ENCODE peak calls at places on chromosomes 1 and 21, in five cellular contexts. O, H, B, S and G are unnamed samples.

GRCh38 chr1:234538930-234539649 is 60.1 kb upstream of the TARBP1 start:
- DNase-seq in O (no peak), H (no peak), B (no peak), S (no peak), G (no peak)

GRCh38 chr21:16533692-16534407 is 804.1 kb downstream of the USP25 start:
- DNase-seq in O (no peak), H (no peak), B (no peak), S (no peak), G (no peak)

GRCh38 chr1:86868477-86868876 is 45.4 kb downstream of the SELENOF start:
- DNase-seq in O (no peak), H (no peak), B (no peak), S (no peak), G (no peak)

GRCh38 chr1:205285391-205286101 is 36.0 kb downstream of the NUAK2 start:
- DNase-seq in O (no peak), H (peak; percentile 76), B (no peak), S (no peak), G (no peak)

GRCh38 chr1:54885863-54886723 is 902 bp downstream of the DHCR24 start:
- DNase-seq in O (peak; percentile 62), H (no peak), B (peak; percentile 51), S (peak; percentile 45), G (peak; percentile 74)

GRCh38 chr21:42401164-42401563 is 2.5 kb upstream of the UBASH3A start:
- DNase-seq in O (no peak), H (no peak), B (no peak), S (no peak), G (no peak)

GRCh38 chr1:192524223-192524622 is 51.4 kb upstream of the RGS1 start:
- DNase-seq in O (no peak), H (no peak), B (no peak), S (no peak), G (no peak)

GRCh38 chr21:16522512-16522911 is 792.7 kb downstream of the USP25 start:
- DNase-seq in O (no peak), H (no peak), B (no peak), S (no peak), G (no peak)

GRCh38 chr1:203643213-203644045 is 16.8 kb downstream of the ATP2B4 start:
- DNase-seq in O (no peak), H (no peak), B (no peak), S (no peak), G (no peak)

GRCh38 chr1:80961464-80962190 is 839.1 kb upstream of the ADGRL2 start:
- DNase-seq in O (no peak), H (no peak), B (no peak), S (no peak), G (no peak)

GRCh38 chr1:2124446-2125198 is 70.0 kb downstream of the FAAP20 start:
- DNase-seq in O (no peak), H (no peak), B (no peak), S (no peak), G (no peak)

GRCh38 chr21:34812510-34813265 is 143.9 kb downstream of the CLIC6 start:
- DNase-seq in O (no peak), H (no peak), B (no peak), S (peak; percentile 78), G (peak; percentile 31)

GRCh38 chr1:11400567-11400966 is 78.4 kb upstream of the DISP3 start:
- DNase-seq in O (no peak), H (no peak), B (no peak), S (no peak), G (no peak)

GRCh38 chr1:42420911-42421585 is 34.8 kb downstream of the ZMYND12 start:
- DNase-seq in O (no peak), H (no peak), B (peak; percentile 76), S (no peak), G (peak; percentile 52)

GRCh38 chr1:38076038-38076437 is 29.4 kb upstream of the POU3F1 start:
- DNase-seq in O (peak; percentile 64), H (no peak), B (no peak), S (no peak), G (peak; percentile 51)

GRCh38 chr1:167500283-167500860 is 18.0 kb downstream of the CD247 start:
- DNase-seq in O (no peak), H (peak; percentile 25), B (peak; percentile 47), S (no peak), G (no peak)

GRCh38 chr1:46687095-46687659 is 15.5 kb downstream of the TEX38 start:
- DNase-seq in O (no peak), H (no peak), B (no peak), S (no peak), G (no peak)

GRCh38 chr1:234989019-234989418 is 139.6 kb downstream of the TOMM20 start:
- DNase-seq in O (no peak), H (no peak), B (no peak), S (peak; percentile 45), G (no peak)

GRCh38 chr1:187038789-187039188 is 210.0 kb downstream of the PLA2G4A start:
- DNase-seq in O (no peak), H (no peak), B (no peak), S (no peak), G (no peak)

GRCh38 chr1:203381151-203381751 is 30.3 kb upstream of the FMOD start:
- DNase-seq in O (no peak), H (peak; percentile 70), B (no peak), S (no peak), G (no peak)

GRCh38 chr1:180231506-180232420 is 1.7 kb downstream of the LHX4 start:
- DNase-seq in O (no peak), H (no peak), B (peak; percentile 61), S (no peak), G (peak; percentile 56)

GRCh38 chr1:150280138-150280707 is 2.1 kb upstream of the CIART start:
- DNase-seq in O (no peak), H (no peak), B (no peak), S (peak; percentile 70), G (no peak)

GRCh38 chr1:225449261-225449660 is 21.4 kb upstream of the LBR start:
- DNase-seq in O (no peak), H (no peak), B (no peak), S (no peak), G (no peak)

GRCh38 chr1:58870298-58870676 is 86.4 kb upstream of the JUN start:
- DNase-seq in O (no peak), H (no peak), B (no peak), S (no peak), G (no peak)

GRCh38 chr1:27934818-27935549 is at the start of gene SMPDL3B:
- DNase-seq in O (no peak), H (no peak), B (peak; percentile 47), S (no peak), G (peak; percentile 81)

GRCh38 chr1:26278303-26278702 is 1.6 kb upstream of the SH3BGRL3 start:
- DNase-seq in O (no peak), H (no peak), B (no peak), S (no peak), G (no peak)

GRCh38 chr1:29249170-29249691 is 12.9 kb downstream of the PTPRU start:
- DNase-seq in O (peak; percentile 47), H (no peak), B (peak; percentile 43), S (no peak), G (no peak)

GRCh38 chr1:84939151-84939550 is 46.1 kb upstream of the LPAR3 start:
- DNase-seq in O (no peak), H (no peak), B (no peak), S (no peak), G (no peak)

GRCh38 chr1:193019442-193020026 is 39.6 kb downstream of the UCHL5 start:
- DNase-seq in O (peak; percentile 24), H (no peak), B (peak; percentile 9), S (peak; percentile 41), G (no peak)

GRCh38 chr1:185396126-185396525 is 79.1 kb upstream of the IVNS1ABP start:
- DNase-seq in O (no peak), H (no peak), B (no peak), S (no peak), G (no peak)

GRCh38 chr21:43585924-43586411 is 73.3 kb downstream of the HSF2BP start:
- DNase-seq in O (no peak), H (no peak), B (no peak), S (peak; percentile 99), G (no peak)
- TF ChIP-seq FOXM1 in O (no peak), H (no peak), B (peak; percentile 42), S (no peak), G (no peak)

DNA sequence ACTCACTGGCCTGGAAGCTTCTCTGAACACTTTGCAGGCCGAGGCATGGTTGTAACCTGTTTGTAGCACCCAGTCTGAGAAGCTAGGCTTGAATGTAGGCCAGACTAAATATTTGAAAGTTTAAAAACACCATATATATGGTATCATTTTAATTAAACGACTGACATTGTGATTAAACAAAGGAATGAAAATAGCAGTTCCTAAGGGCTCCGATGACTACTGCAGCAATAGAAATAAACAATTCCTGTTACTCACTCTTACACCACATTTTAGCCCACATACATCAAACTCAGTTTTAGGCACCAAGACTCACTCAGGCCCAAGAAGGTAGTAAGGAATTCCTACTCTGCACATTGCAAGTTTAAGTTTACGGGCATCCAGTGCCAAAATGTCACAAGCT is 281.2 kb downstream of the AKT3 start:
- DNase-seq in O (no peak), H (no peak), B (no peak), S (no peak), G (no peak)
- TF ChIP-seq FOXM1 in O (no peak), H (no peak), B (no peak), S (no peak), G (no peak)

DNA sequence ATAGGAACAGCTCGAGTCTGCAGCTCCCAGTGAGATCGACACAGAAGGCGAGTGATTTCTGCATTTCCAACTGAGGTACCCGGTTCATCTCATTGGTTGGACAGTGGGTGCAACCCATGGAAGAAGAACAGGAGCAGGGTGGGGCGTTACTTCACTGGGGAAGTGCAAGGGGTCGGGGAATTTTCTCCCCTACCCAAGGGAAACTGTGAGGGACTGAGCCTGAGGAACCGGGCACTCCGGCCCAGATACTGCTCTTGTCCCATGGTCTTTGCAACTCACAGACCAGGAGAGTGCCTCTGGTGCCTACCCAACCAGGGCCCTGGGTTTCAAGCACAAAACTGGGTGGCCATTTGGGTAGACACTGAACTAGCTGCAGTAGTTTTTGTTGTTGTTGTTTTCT is 307.1 kb downstream of the AMY1C start:
- DNase-seq in O (no peak), H (no peak), B (no peak), S (no peak), G (no peak)
- TF ChIP-seq FOXM1 in O (no peak), H (no peak), B (no peak), S (no peak), G (no peak)

GRCh38 chr1:227885648-227886502 is 61.9 kb downstream of the WNT9A start:
- DNase-seq in O (peak; percentile 76), H (no peak), B (peak; percentile 22), S (no peak), G (no peak)
- TF ChIP-seq FOXM1 in O (no peak), H (no peak), B (no peak), S (no peak), G (no peak)

GRCh38 chr1:166164995-166165660 is 1.7 kb downstream of the FAM78B start:
- DNase-seq in O (peak; percentile 47), H (no peak), B (peak; percentile 64), S (peak; percentile 8), G (peak; percentile 68)
- TF ChIP-seq FOXM1 in O (no peak), H (no peak), B (no peak), S (no peak), G (no peak)

GRCh38 chr1:228902781-228903572 is 167.7 kb downstream of the RHOU start:
- DNase-seq in O (no peak), H (no peak), B (peak; percentile 70), S (peak; percentile 91), G (no peak)
- TF ChIP-seq FOXM1 in O (no peak), H (no peak), B (peak; percentile 76), S (no peak), G (no peak)